ENCODE peak calls at places on chromosomes 13 and 19, in five cellular contexts. F is tibial nerve, Y is thyroid gland, W is heart left ventricle, T is NB4. H is an unnamed sample.

GRCh38 chr19:49243129-49243528 is 81.9 kb downstream of the SLC6A16 start:
- DNase-seq in F (no peak), Y (no peak), W (no peak), T (no peak), H (no peak)

GRCh38 chr13:50370303-50370950 is 355.2 kb downstream of the KCNRG start:
- DNase-seq in F (no peak), Y (no peak), W (no peak), T (peak), H (no peak)

GRCh38 chr19:3404324-3405260 is 38.2 kb downstream of the NFIC start:
- DNase-seq in F (peak), Y (peak), W (peak), T (no peak), H (no peak)

GRCh38 chr13:39895254-39895653 is 239.8 kb downstream of the COG6 start:
- DNase-seq in F (no peak), Y (no peak), W (no peak), T (no peak), H (no peak)

GRCh38 chr13:20405691-20406090 is 120.0 kb downstream of the CRYL1 start:
- DNase-seq in F (no peak), Y (no peak), W (no peak), T (no peak), H (no peak)

GRCh38 chr13:43044720-43045301 is 21.4 kb downstream of the DNAJC15 start:
- DNase-seq in F (no peak), Y (no peak), W (no peak), T (no peak), H (no peak)

GRCh38 chr13:111239754-111240670 is 80.4 kb upstream of the TEX29 start:
- DNase-seq in F (no peak), Y (no peak), W (no peak), T (peak), H (no peak)

GRCh38 chr13:105735269-105735668 is 800.2 kb downstream of the EFNB2 start:
- DNase-seq in F (no peak), Y (no peak), W (no peak), T (no peak), H (no peak)

GRCh38 chr19:2540646-2541454 is 64.9 kb downstream of the GADD45B start:
- DNase-seq in F (peak), Y (peak), W (peak), T (no peak), H (no peak)

GRCh38 chr19:16315825-16316505 is 8.7 kb upstream of the KLF2 start:
- DNase-seq in F (no peak), Y (no peak), W (peak), T (peak), H (no peak)

GRCh38 chr19:17246681-17247425 is 1.1 kb upstream of the NR2F6 start:
- DNase-seq in F (peak), Y (peak), W (no peak), T (no peak), H (no peak)

GRCh38 chr19:47157455-47158321 is 27.1 kb downstream of the SAE1 start:
- DNase-seq in F (no peak), Y (peak), W (peak), T (peak), H (no peak)

GRCh38 chr19:55304279-55304978 is 20.6 kb downstream of the BRSK1 start:
- DNase-seq in F (no peak), Y (no peak), W (no peak), T (peak), H (peak)

GRCh38 chr19:459724-460511 is 915 bp downstream of the SHC2 start:
- DNase-seq in F (peak), Y (peak), W (peak), T (peak), H (no peak)

GRCh38 chr19:53906211-53907192 is 2.6 kb upstream of the CACNG7 start:
- DNase-seq in F (no peak), Y (peak), W (peak), T (peak), H (peak)

GRCh38 chr19:57233207-57233606 is 2.4 kb downstream of the AURKC start:
- DNase-seq in F (no peak), Y (no peak), W (no peak), T (no peak), H (no peak)

GRCh38 chr13:109715902-109716301 is 70.5 kb downstream of the IRS2 start:
- DNase-seq in F (peak), Y (no peak), W (no peak), T (peak), H (no peak)

GRCh38 chr13:28819748-28820098 is 416 bp upstream of the MTUS2 start:
- DNase-seq in F (no peak), Y (peak), W (peak), T (peak), H (peak)

GRCh38 chr19:51211833-51212232 is 13.0 kb upstream of the CD33 start:
- DNase-seq in F (no peak), Y (no peak), W (no peak), T (no peak), H (no peak)

GRCh38 chr13:93951153-93951552 is 528.3 kb downstream of the DCT start:
- DNase-seq in F (no peak), Y (no peak), W (no peak), T (no peak), H (no peak)

GRCh38 chr19:41821003-41821735 is 23.3 kb downstream of the LYPD4 start:
- DNase-seq in F (no peak), Y (peak), W (no peak), T (peak), H (peak)

GRCh38 chr13:35884211-35884610 is 247.0 kb downstream of the DCLK1 start:
- DNase-seq in F (no peak), Y (no peak), W (no peak), T (no peak), H (no peak)

GRCh38 chr13:27588405-27588804 is 31.9 kb downstream of the LNX2 start:
- DNase-seq in F (no peak), Y (no peak), W (no peak), T (no peak), H (no peak)

GRCh38 chr19:46126086-46126485 is 1.6 kb upstream of the IGFL3 start:
- DNase-seq in F (no peak), Y (no peak), W (no peak), T (no peak), H (no peak)

GRCh38 chr13:56166864-56167263 is 973.9 kb upstream of the PRR20A start:
- DNase-seq in F (no peak), Y (no peak), W (no peak), T (no peak), H (no peak)

GRCh38 chr19:22882797-22883196 is 50.7 kb downstream of the ZNF723 start:
- DNase-seq in F (no peak), Y (no peak), W (no peak), T (peak), H (no peak)

GRCh38 chr19:46898731-46899130 is 37.9 kb downstream of the ARHGAP35 start:
- DNase-seq in F (no peak), Y (no peak), W (no peak), T (no peak), H (no peak)

GRCh38 chr19:43673702-43674629 is 4.0 kb upstream of the PLAUR start:
- DNase-seq in F (no peak), Y (no peak), W (peak), T (peak), H (no peak)

GRCh38 chr13:43908156-43909126 is 28.7 kb downstream of the LACC1 start:
- DNase-seq in F (no peak), Y (no peak), W (no peak), T (peak), H (no peak)

GRCh38 chr13:32594339-32594738 is 8.1 kb downstream of the PDS5B start:
- DNase-seq in F (no peak), Y (no peak), W (no peak), T (no peak), H (no peak)

GRCh38 chr19:29016353-29016752 is 196.6 kb downstream of the UQCRFS1 start:
- DNase-seq in F (no peak), Y (no peak), W (no peak), T (no peak), H (no peak)

GRCh38 chr13:76620036-76620435 is 266.2 kb downstream of the KCTD12 start:
- DNase-seq in F (no peak), Y (no peak), W (no peak), T (no peak), H (no peak)

GRCh38 chr13:79451500-79451962 is 29.4 kb upstream of the NDFIP2 start:
- DNase-seq in F (no peak), Y (no peak), W (peak), T (peak), H (peak)

GRCh38 chr19:56141416-56141992 is 417 bp downstream of the ZNF444 start:
- DNase-seq in F (no peak), Y (peak), W (no peak), T (peak), H (peak)

GRCh38 chr13:35485451-35485850 is 9.0 kb upstream of the MAB21L1 start:
- DNase-seq in F (no peak), Y (no peak), W (no peak), T (no peak), H (no peak)

GRCh38 chr19:17318966-17319365 is 9.6 kb downstream of the DDA1 start:
- DNase-seq in F (no peak), Y (no peak), W (no peak), T (no peak), H (no peak)

GRCh38 chr19:49390978-49391304 is 2.9 kb downstream of the KASH5 start:
- DNase-seq in F (no peak), Y (no peak), W (no peak), T (no peak), H (no peak)

GRCh38 chr19:9674669-9675357 is at the start of gene ZNF562:
- DNase-seq in F (peak), Y (peak), W (peak), T (peak), H (peak)
- TF ChIP-seq POLR2A in F (peak), Y (no peak), W (no peak), T (no peak), H (peak)

GRCh38 chr13:97999653-98000052 is 46.2 kb downstream of the IPO5 start:
- DNase-seq in F (no peak), Y (no peak), W (no peak), T (no peak), H (no peak)
- TF ChIP-seq POLR2A in F (no peak), Y (no peak), W (no peak), T (no peak), H (no peak)

GRCh38 chr13:24119593-24120508 is 40.7 kb upstream of the SPATA13 start:
- DNase-seq in F (no peak), Y (no peak), W (no peak), T (no peak), H (no peak)

GRCh38 chr13:24124789-24125476 is 35.6 kb upstream of the SPATA13 start:
- DNase-seq in F (no peak), Y (no peak), W (peak), T (peak), H (peak)

GRCh38 chr13:24128112-24128511 is 32.4 kb upstream of the SPATA13 start:
- DNase-seq in F (no peak), Y (no peak), W (no peak), T (no peak), H (no peak)

GRCh38 chr13:24127116-24127631 is 33.3 kb upstream of the SPATA13 start:
- DNase-seq in F (no peak), Y (no peak), W (no peak), T (peak), H (no peak)

GRCh38 chr13:24123761-24124160 is 36.8 kb upstream of the SPATA13 start:
- DNase-seq in F (no peak), Y (no peak), W (no peak), T (no peak), H (no peak)
- TF ChIP-seq POLR2A in F (no peak), Y (no peak), W (no peak), T (no peak), H (no peak)

DNA sequence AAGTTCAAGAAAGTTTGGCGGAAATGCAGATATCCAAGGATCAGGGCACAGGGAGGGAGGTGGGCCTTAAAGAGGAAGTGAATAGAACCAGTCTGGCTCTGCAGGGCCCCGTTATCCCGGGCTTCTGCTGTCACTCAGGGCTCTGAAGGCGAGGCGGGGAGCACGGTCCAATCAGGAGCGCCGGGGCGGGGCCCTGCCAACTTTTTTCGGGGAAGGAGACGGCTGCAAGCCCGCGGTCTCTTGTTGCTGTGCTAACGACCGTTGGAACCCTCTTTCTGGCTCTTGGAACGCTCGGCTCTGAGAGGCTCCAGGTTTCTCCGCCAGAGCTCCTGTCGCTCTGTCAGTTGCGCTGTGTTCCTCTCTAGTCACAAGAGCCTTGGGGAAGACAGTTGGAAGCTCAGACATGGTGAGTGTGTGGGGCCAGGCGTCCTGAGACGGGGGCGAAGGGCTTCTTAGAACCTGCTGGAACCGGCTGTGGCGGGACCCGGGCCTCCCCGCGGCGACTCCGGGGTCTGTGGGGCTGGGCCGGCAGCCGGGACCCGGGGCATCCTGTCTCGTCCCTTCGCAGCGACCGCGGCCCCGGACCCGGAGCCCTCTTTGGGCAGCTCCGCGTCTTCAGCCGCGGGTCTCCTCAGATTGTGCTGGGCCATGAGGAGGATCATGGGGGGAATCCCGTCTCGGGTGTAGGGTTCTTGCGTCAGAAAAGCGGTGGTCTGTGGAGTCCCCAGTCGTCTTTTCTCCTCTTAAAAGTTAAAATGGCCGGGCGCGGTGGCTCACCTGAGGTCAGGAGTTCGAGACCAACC is 27.7 kb downstream of the ZNF844 start:
- DNase-seq in F (peak), Y (peak), W (peak), T (peak), H (peak)
- TF ChIP-seq POLR2A in F (peak), Y (no peak), W (no peak), T (peak), H (peak)

H was measured in GM12892.